ENCODE peak calls at places on chromosomes 3 and 15, in eight cellular contexts. One of them, this sample, is unnamed.

GRCh38 chr3:79767953-79768282 is at the start of gene ROBO1:
- DNase-seq in anterior cingulate cortex: no peak
- DNase-seq in astrocyte of the spinal cord: peak; percentile 50
- DNase-seq in NCI-H146: no peak
- DNase-seq in HS-5: no peak
- DNase-seq in activated naive CD4-positive, alpha-beta T cell: no peak
- DNase-seq in mesendoderm: peak; percentile 30
- DNase-seq in GM13977: no peak
- DNase-seq in this sample: no peak

GRCh38 chr3:188993140-188993539 is 178.6 kb upstream of the TPRG1 start:
- DNase-seq in anterior cingulate cortex: no peak
- DNase-seq in astrocyte of the spinal cord: no peak
- DNase-seq in NCI-H146: no peak
- DNase-seq in HS-5: no peak
- DNase-seq in activated naive CD4-positive, alpha-beta T cell: no peak
- DNase-seq in mesendoderm: no peak
- DNase-seq in GM13977: no peak
- DNase-seq in this sample: no peak

GRCh38 chr3:131772278-131772893 is 262.4 kb downstream of the CPNE4 start:
- DNase-seq in anterior cingulate cortex: no peak
- DNase-seq in astrocyte of the spinal cord: no peak
- DNase-seq in NCI-H146: no peak
- DNase-seq in HS-5: no peak
- DNase-seq in activated naive CD4-positive, alpha-beta T cell: no peak
- DNase-seq in mesendoderm: no peak
- DNase-seq in GM13977: no peak
- DNase-seq in this sample: no peak

GRCh38 chr3:151345854-151346253 is 16.5 kb upstream of the P2RY13 start:
- DNase-seq in anterior cingulate cortex: no peak
- DNase-seq in astrocyte of the spinal cord: peak; percentile 73
- DNase-seq in NCI-H146: no peak
- DNase-seq in HS-5: peak; percentile 38
- DNase-seq in activated naive CD4-positive, alpha-beta T cell: no peak
- DNase-seq in mesendoderm: no peak
- DNase-seq in GM13977: no peak
- DNase-seq in this sample: peak; percentile 61

GRCh38 chr15:93063796-93064690 is 25.0 kb downstream of the RGMA start:
- DNase-seq in anterior cingulate cortex: no peak
- DNase-seq in astrocyte of the spinal cord: no peak
- DNase-seq in NCI-H146: no peak
- DNase-seq in HS-5: no peak
- DNase-seq in activated naive CD4-positive, alpha-beta T cell: no peak
- DNase-seq in mesendoderm: no peak
- DNase-seq in GM13977: no peak
- DNase-seq in this sample: no peak

GRCh38 chr3:44130249-44130648 is 111.4 kb upstream of the TOPAZ1 start:
- DNase-seq in anterior cingulate cortex: no peak
- DNase-seq in astrocyte of the spinal cord: no peak
- DNase-seq in NCI-H146: no peak
- DNase-seq in HS-5: no peak
- DNase-seq in activated naive CD4-positive, alpha-beta T cell: no peak
- DNase-seq in mesendoderm: no peak
- DNase-seq in GM13977: no peak
- DNase-seq in this sample: no peak

GRCh38 chr15:73697033-73697467 is 12.9 kb downstream of the CD276 start:
- DNase-seq in anterior cingulate cortex: peak; percentile 46
- DNase-seq in astrocyte of the spinal cord: peak; percentile 97
- DNase-seq in NCI-H146: no peak
- DNase-seq in HS-5: peak; percentile 80
- DNase-seq in activated naive CD4-positive, alpha-beta T cell: no peak
- DNase-seq in mesendoderm: peak; percentile 86
- DNase-seq in GM13977: peak; percentile 79
- DNase-seq in this sample: peak; percentile 95

GRCh38 chr3:150603888-150604319 is 783 bp downstream of the SELENOT start:
- DNase-seq in anterior cingulate cortex: peak; percentile 51
- DNase-seq in astrocyte of the spinal cord: no peak
- DNase-seq in NCI-H146: peak; percentile 75
- DNase-seq in HS-5: no peak
- DNase-seq in activated naive CD4-positive, alpha-beta T cell: no peak
- DNase-seq in mesendoderm: peak; percentile 61
- DNase-seq in GM13977: no peak
- DNase-seq in this sample: no peak

GRCh38 chr3:56855856-56856538 is 54.2 kb upstream of the ARHGEF3 start:
- DNase-seq in anterior cingulate cortex: peak; percentile 53
- DNase-seq in astrocyte of the spinal cord: no peak
- DNase-seq in NCI-H146: peak; percentile 20
- DNase-seq in HS-5: no peak
- DNase-seq in activated naive CD4-positive, alpha-beta T cell: no peak
- DNase-seq in mesendoderm: peak; percentile 65
- DNase-seq in GM13977: no peak
- DNase-seq in this sample: no peak

GRCh38 chr3:47251689-47252088 is 30.9 kb downstream of the KIF9 start:
- DNase-seq in anterior cingulate cortex: no peak
- DNase-seq in astrocyte of the spinal cord: no peak
- DNase-seq in NCI-H146: no peak
- DNase-seq in HS-5: no peak
- DNase-seq in activated naive CD4-positive, alpha-beta T cell: no peak
- DNase-seq in mesendoderm: no peak
- DNase-seq in GM13977: no peak
- DNase-seq in this sample: no peak

GRCh38 chr3:28915711-28916481 is 365.0 kb upstream of the RBMS3 start:
- DNase-seq in anterior cingulate cortex: no peak
- DNase-seq in astrocyte of the spinal cord: peak; percentile 75
- DNase-seq in NCI-H146: peak; percentile 1
- DNase-seq in HS-5: peak; percentile 15
- DNase-seq in activated naive CD4-positive, alpha-beta T cell: no peak
- DNase-seq in mesendoderm: peak; percentile 78
- DNase-seq in GM13977: no peak
- DNase-seq in this sample: peak; percentile 60

GRCh38 chr15:67776600-67776999 is 48.7 kb upstream of the SKOR1 start:
- DNase-seq in anterior cingulate cortex: no peak
- DNase-seq in astrocyte of the spinal cord: no peak
- DNase-seq in NCI-H146: no peak
- DNase-seq in HS-5: peak; percentile 24
- DNase-seq in activated naive CD4-positive, alpha-beta T cell: no peak
- DNase-seq in mesendoderm: no peak
- DNase-seq in GM13977: no peak
- DNase-seq in this sample: peak; percentile 52

GRCh38 chr3:184765730-184766074 is 46.3 kb upstream of the VPS8 start:
- DNase-seq in anterior cingulate cortex: no peak
- DNase-seq in astrocyte of the spinal cord: no peak
- DNase-seq in NCI-H146: no peak
- DNase-seq in HS-5: no peak
- DNase-seq in activated naive CD4-positive, alpha-beta T cell: no peak
- DNase-seq in mesendoderm: no peak
- DNase-seq in GM13977: peak; percentile 49
- DNase-seq in this sample: peak; percentile 88

GRCh38 chr15:75695634-75696302 is 16.9 kb downstream of the CSPG4 start:
- DNase-seq in anterior cingulate cortex: no peak
- DNase-seq in astrocyte of the spinal cord: no peak
- DNase-seq in NCI-H146: no peak
- DNase-seq in HS-5: no peak
- DNase-seq in activated naive CD4-positive, alpha-beta T cell: no peak
- DNase-seq in mesendoderm: no peak
- DNase-seq in GM13977: peak; percentile 60
- DNase-seq in this sample: no peak

GRCh38 chr3:29694783-29695182 is 413.9 kb downstream of the RBMS3 start:
- DNase-seq in anterior cingulate cortex: no peak
- DNase-seq in astrocyte of the spinal cord: peak; percentile 92
- DNase-seq in NCI-H146: no peak
- DNase-seq in HS-5: peak; percentile 88
- DNase-seq in activated naive CD4-positive, alpha-beta T cell: no peak
- DNase-seq in mesendoderm: peak; percentile 88
- DNase-seq in GM13977: no peak
- DNase-seq in this sample: peak; percentile 96

GRCh38 chr15:26235148-26235769 is 372.1 kb upstream of the ATP10A start:
- DNase-seq in anterior cingulate cortex: no peak
- DNase-seq in astrocyte of the spinal cord: no peak
- DNase-seq in NCI-H146: no peak
- DNase-seq in HS-5: no peak
- DNase-seq in activated naive CD4-positive, alpha-beta T cell: no peak
- DNase-seq in mesendoderm: peak; percentile 51
- DNase-seq in GM13977: no peak
- DNase-seq in this sample: no peak

GRCh38 chr3:57078366-57079220 is 18.1 kb downstream of the SPATA12 start:
- DNase-seq in anterior cingulate cortex: peak; percentile 8
- DNase-seq in astrocyte of the spinal cord: peak; percentile 41
- DNase-seq in NCI-H146: peak; percentile 23
- DNase-seq in HS-5: no peak
- DNase-seq in activated naive CD4-positive, alpha-beta T cell: no peak
- DNase-seq in mesendoderm: peak; percentile 78
- DNase-seq in GM13977: peak; percentile 71
- DNase-seq in this sample: peak; percentile 61

GRCh38 chr15:56484284-56484683 is 19.3 kb upstream of the MNS1 start:
- DNase-seq in anterior cingulate cortex: no peak
- DNase-seq in astrocyte of the spinal cord: no peak
- DNase-seq in NCI-H146: no peak
- DNase-seq in HS-5: no peak
- DNase-seq in activated naive CD4-positive, alpha-beta T cell: no peak
- DNase-seq in mesendoderm: no peak
- DNase-seq in GM13977: no peak
- DNase-seq in this sample: no peak

GRCh38 chr3:32106929-32107362 is 526 bp downstream of the GPD1L start:
- DNase-seq in anterior cingulate cortex: no peak
- DNase-seq in astrocyte of the spinal cord: peak; percentile 7
- DNase-seq in NCI-H146: peak; percentile 46
- DNase-seq in HS-5: no peak
- DNase-seq in activated naive CD4-positive, alpha-beta T cell: peak; percentile 6
- DNase-seq in mesendoderm: no peak
- DNase-seq in GM13977: no peak
- DNase-seq in this sample: peak; percentile 63

GRCh38 chr3:30553641-30554316 is 52.6 kb upstream of the TGFBR2 start:
- DNase-seq in anterior cingulate cortex: no peak
- DNase-seq in astrocyte of the spinal cord: no peak
- DNase-seq in NCI-H146: no peak
- DNase-seq in HS-5: no peak
- DNase-seq in activated naive CD4-positive, alpha-beta T cell: no peak
- DNase-seq in mesendoderm: no peak
- DNase-seq in GM13977: no peak
- DNase-seq in this sample: peak; percentile 83

GRCh38 chr3:71694358-71694999 is 30.7 kb downstream of the EIF4E3 start:
- DNase-seq in anterior cingulate cortex: no peak
- DNase-seq in astrocyte of the spinal cord: peak; percentile 78
- DNase-seq in NCI-H146: no peak
- DNase-seq in HS-5: peak; percentile 74
- DNase-seq in activated naive CD4-positive, alpha-beta T cell: no peak
- DNase-seq in mesendoderm: peak; percentile 6
- DNase-seq in GM13977: no peak
- DNase-seq in this sample: peak; percentile 58

GRCh38 chr3:55978953-55979352 is 489.3 kb downstream of the ERC2 start:
- DNase-seq in anterior cingulate cortex: no peak
- DNase-seq in astrocyte of the spinal cord: no peak
- DNase-seq in NCI-H146: no peak
- DNase-seq in HS-5: no peak
- DNase-seq in activated naive CD4-positive, alpha-beta T cell: no peak
- DNase-seq in mesendoderm: no peak
- DNase-seq in GM13977: no peak
- DNase-seq in this sample: no peak

GRCh38 chr3:173397161-173398110 is at the start of gene NLGN1:
- DNase-seq in anterior cingulate cortex: peak; percentile 73
- DNase-seq in astrocyte of the spinal cord: peak; percentile 83
- DNase-seq in NCI-H146: peak; percentile 91
- DNase-seq in HS-5: no peak
- DNase-seq in activated naive CD4-positive, alpha-beta T cell: no peak
- DNase-seq in mesendoderm: peak; percentile 70
- DNase-seq in GM13977: peak; percentile 25
- DNase-seq in this sample: peak; percentile 73

GRCh38 chr3:176663819-176664218 is 533.5 kb downstream of the TBL1XR1 start:
- DNase-seq in anterior cingulate cortex: no peak
- DNase-seq in astrocyte of the spinal cord: peak; percentile 68
- DNase-seq in NCI-H146: peak; percentile 92
- DNase-seq in HS-5: peak; percentile 63
- DNase-seq in activated naive CD4-positive, alpha-beta T cell: no peak
- DNase-seq in mesendoderm: peak; percentile 63
- DNase-seq in GM13977: no peak
- DNase-seq in this sample: peak; percentile 39

GRCh38 chr3:21729888-21730459 is 21.0 kb downstream of the ZNF385D start:
- DNase-seq in anterior cingulate cortex: no peak
- DNase-seq in astrocyte of the spinal cord: peak; percentile 76
- DNase-seq in NCI-H146: no peak
- DNase-seq in HS-5: no peak
- DNase-seq in activated naive CD4-positive, alpha-beta T cell: no peak
- DNase-seq in mesendoderm: no peak
- DNase-seq in GM13977: no peak
- DNase-seq in this sample: peak; percentile 5

GRCh38 chr15:62477929-62478328 is 312.8 kb upstream of the C2CD4B start:
- DNase-seq in anterior cingulate cortex: no peak
- DNase-seq in astrocyte of the spinal cord: no peak
- DNase-seq in NCI-H146: no peak
- DNase-seq in HS-5: no peak
- DNase-seq in activated naive CD4-positive, alpha-beta T cell: no peak
- DNase-seq in mesendoderm: no peak
- DNase-seq in GM13977: no peak
- DNase-seq in this sample: no peak

GRCh38 chr3:9901967-9902366 is 681 bp upstream of the IL17RE start:
- DNase-seq in anterior cingulate cortex: no peak
- DNase-seq in astrocyte of the spinal cord: no peak
- DNase-seq in NCI-H146: no peak
- DNase-seq in HS-5: no peak
- DNase-seq in activated naive CD4-positive, alpha-beta T cell: no peak
- DNase-seq in mesendoderm: no peak
- DNase-seq in GM13977: no peak
- DNase-seq in this sample: no peak

GRCh38 chr3:69499899-69500316 is 114.0 kb upstream of the FRMD4B start:
- DNase-seq in anterior cingulate cortex: peak; percentile 16
- DNase-seq in astrocyte of the spinal cord: peak; percentile 7
- DNase-seq in NCI-H146: no peak
- DNase-seq in HS-5: no peak
- DNase-seq in activated naive CD4-positive, alpha-beta T cell: no peak
- DNase-seq in mesendoderm: no peak
- DNase-seq in GM13977: no peak
- DNase-seq in this sample: no peak

GRCh38 chr15:81195339-81195864 is 1.3 kb upstream of the IL16 start:
- DNase-seq in anterior cingulate cortex: no peak
- DNase-seq in astrocyte of the spinal cord: no peak
- DNase-seq in NCI-H146: no peak
- DNase-seq in HS-5: no peak
- DNase-seq in activated naive CD4-positive, alpha-beta T cell: no peak
- DNase-seq in mesendoderm: no peak
- DNase-seq in GM13977: no peak
- DNase-seq in this sample: no peak

GRCh38 chr3:197082871-197083270 is 53.3 kb upstream of the MELTF start:
- DNase-seq in anterior cingulate cortex: no peak
- DNase-seq in astrocyte of the spinal cord: peak; percentile 9
- DNase-seq in NCI-H146: no peak
- DNase-seq in HS-5: no peak
- DNase-seq in activated naive CD4-positive, alpha-beta T cell: no peak
- DNase-seq in mesendoderm: no peak
- DNase-seq in GM13977: no peak
- DNase-seq in this sample: no peak

GRCh38 chr3:78880588-78881461 is 887.0 kb downstream of the ROBO1 start:
- DNase-seq in anterior cingulate cortex: no peak
- DNase-seq in astrocyte of the spinal cord: no peak
- DNase-seq in NCI-H146: peak; percentile 22
- DNase-seq in HS-5: no peak
- DNase-seq in activated naive CD4-positive, alpha-beta T cell: no peak
- DNase-seq in mesendoderm: no peak
- DNase-seq in GM13977: no peak
- DNase-seq in this sample: no peak

GRCh38 chr3:37726445-37727000 is 135.2 kb upstream of the CTDSPL start:
- DNase-seq in anterior cingulate cortex: no peak
- DNase-seq in astrocyte of the spinal cord: peak; percentile 37
- DNase-seq in NCI-H146: no peak
- DNase-seq in HS-5: no peak
- DNase-seq in activated naive CD4-positive, alpha-beta T cell: no peak
- DNase-seq in mesendoderm: no peak
- DNase-seq in GM13977: no peak
- DNase-seq in this sample: no peak

GRCh38 chr3:83500422-83500821 is 1458.4 kb upstream of the CADM2 start:
- DNase-seq in anterior cingulate cortex: no peak
- DNase-seq in astrocyte of the spinal cord: no peak
- DNase-seq in NCI-H146: no peak
- DNase-seq in HS-5: no peak
- DNase-seq in activated naive CD4-positive, alpha-beta T cell: no peak
- DNase-seq in mesendoderm: peak; percentile 5
- DNase-seq in GM13977: no peak
- DNase-seq in this sample: peak; percentile 59

GRCh38 chr15:41116116-41116871 is at the start of gene INO80:
- DNase-seq in anterior cingulate cortex: peak; percentile 93
- DNase-seq in astrocyte of the spinal cord: peak; percentile 98
- DNase-seq in NCI-H146: peak; percentile 95
- DNase-seq in HS-5: peak; percentile 96
- DNase-seq in activated naive CD4-positive, alpha-beta T cell: peak; percentile 89
- DNase-seq in mesendoderm: peak; percentile 99
- DNase-seq in GM13977: peak; percentile 92
- DNase-seq in this sample: peak; percentile 98

This sample was measured in kidney tubule cell.